ENCODE peak calls at places on chromosomes 13 and 19, in five cellular contexts. L is SK-N-MC, H is K562, R is H1, F is HepG2. T is an unnamed sample.

GRCh38 chr13:98476106-98476505 is 100.8 kb downstream of the STK24 start:
- DNase-seq in L (no peak), R (no peak), F (no peak), H (no peak), T (peak)

GRCh38 chr19:29367701-29368306 is 154.9 kb upstream of the UQCRFS1 start:
- DNase-seq in H (no peak), F (no peak), R (peak), L (no peak), T (peak)

GRCh38 chr19:55695511-55696290 is 20.7 kb downstream of the EPN1 start:
- DNase-seq in L (no peak), F (no peak), R (no peak), H (no peak), T (no peak)

GRCh38 chr19:54208784-54209057 is 8.1 kb downstream of the RPS9 start:
- DNase-seq in F (no peak), H (peak), R (no peak), L (no peak), T (peak)

GRCh38 chr13:112748947-112749346 is 59.1 kb downstream of the ATP11A start:
- DNase-seq in R (no peak), F (no peak), H (no peak), L (no peak), T (no peak)

GRCh38 chr13:36421447-36421846 is 10.8 kb upstream of the CCNA1 start:
- DNase-seq in F (no peak), H (no peak), R (no peak), L (no peak), T (no peak)

GRCh38 chr19:10553087-10553667 is 9.5 kb downstream of the ATG4D start:
- DNase-seq in L (no peak), R (no peak), F (no peak), H (no peak), T (no peak)

GRCh38 chr13:33483471-33483870 is 197.9 kb upstream of the STARD13 start:
- DNase-seq in R (no peak), L (peak), H (no peak), F (no peak), T (no peak)

GRCh38 chr19:32201661-32202060 is 143.7 kb upstream of the ZNF507 start:
- DNase-seq in F (no peak), R (peak), L (no peak), H (no peak), T (no peak)

GRCh38 chr13:32300406-32300805 is 14.8 kb downstream of the ZAR1L start:
- DNase-seq in R (no peak), H (no peak), F (no peak), L (no peak), T (no peak)

GRCh38 chr19:33409035-33409434 is 35.5 kb downstream of the CEBPG start:
- DNase-seq in L (no peak), F (no peak), R (no peak), H (no peak), T (no peak)

GRCh38 chr19:50190439-50190891 is 13.0 kb upstream of the MYH14 start:
- DNase-seq in R (no peak), H (no peak), F (no peak), L (no peak), T (no peak)

GRCh38 chr19:413756-414420 is 4.9 kb upstream of the C2CD4C start:
- DNase-seq in R (no peak), H (no peak), F (no peak), L (no peak), T (no peak)

GRCh38 chr13:78131811-78132210 is 213.2 kb upstream of the EDNRB start:
- DNase-seq in R (no peak), L (no peak), H (no peak), F (no peak), T (no peak)

GRCh38 chr19:19134687-19135158 is 3.6 kb downstream of the TMEM161A start:
- DNase-seq in F (no peak), L (no peak), H (peak), R (peak), T (peak)

GRCh38 chr13:67515895-67516294 is 285.8 kb upstream of the PCDH9 start:
- DNase-seq in L (no peak), R (no peak), F (no peak), H (no peak), T (no peak)

GRCh38 chr19:2173841-2174577 is 10.3 kb downstream of the DOT1L start:
- DNase-seq in L (no peak), R (no peak), H (no peak), F (peak), T (no peak)

GRCh38 chr19:29029271-29029670 is 183.7 kb downstream of the UQCRFS1 start:
- DNase-seq in R (no peak), H (no peak), L (no peak), F (no peak), T (no peak)

GRCh38 chr13:51760592-51760991 is 43.4 kb downstream of the DHRS12 start:
- DNase-seq in R (no peak), L (no peak), F (no peak), H (no peak), T (no peak)

GRCh38 chr13:28137556-28137955 is 789 bp upstream of the PAN3 start:
- DNase-seq in R (no peak), F (no peak), L (no peak), H (no peak), T (no peak)

GRCh38 chr13:35920816-35921215 is 210.4 kb downstream of the DCLK1 start:
- DNase-seq in R (no peak), H (no peak), F (no peak), L (no peak), T (no peak)

GRCh38 chr13:101025925-101026324 is 351.3 kb upstream of the TMTC4 start:
- DNase-seq in R (no peak), F (no peak), H (no peak), L (no peak), T (no peak)

GRCh38 chr19:4388171-4389063 is 11.9 kb downstream of the SH3GL1 start:
- DNase-seq in H (no peak), L (no peak), R (no peak), F (no peak), T (no peak)

GRCh38 chr13:40197936-40198335 is 468.5 kb downstream of the FOXO1 start:
- DNase-seq in R (no peak), F (no peak), L (no peak), H (no peak), T (no peak)

GRCh38 chr19:37979547-37980082 is 72.6 kb downstream of the SIPA1L3 start:
- DNase-seq in F (peak), H (no peak), L (no peak), R (no peak), T (no peak)

GRCh38 chr13:63625869-63626268 is 2210.2 kb upstream of the PCDH20 start:
- DNase-seq in H (no peak), L (no peak), F (no peak), R (no peak), T (peak)

GRCh38 chr19:17405250-17406038 is at the start of gene BST2:
- DNase-seq in F (peak), R (no peak), L (no peak), H (peak), T (peak)

GRCh38 chr19:18319591-18320135 is 3.2 kb downstream of the LSM4 start:
- DNase-seq in F (peak), H (no peak), L (no peak), R (no peak), T (no peak)

GRCh38 chr19:37691881-37692504 is 27.6 kb downstream of the ZNF607 start:
- DNase-seq in F (peak), R (peak), L (no peak), H (peak), T (peak)

GRCh38 chr13:34522818-34523217 is 419.3 kb upstream of the NBEA start:
- DNase-seq in R (no peak), F (no peak), H (no peak), L (no peak), T (no peak)

GRCh38 chr13:48687249-48687648 is 33.5 kb downstream of the CYSLTR2 start:
- DNase-seq in F (no peak), L (no peak), H (no peak), R (no peak), T (no peak)

GRCh38 chr13:26616126-26616525 is 58.6 kb downstream of the WASF3 start:
- DNase-seq in F (no peak), L (no peak), R (no peak), H (no peak), T (no peak)

GRCh38 chr13:98143601-98144500 is 957 bp downstream of the FARP1 start:
- DNase-seq in F (no peak), H (no peak), R (no peak), L (no peak), T (peak)

GRCh38 chr19:38538793-38539528 is 78.8 kb downstream of the MAP4K1 start:
- DNase-seq in L (no peak), F (no peak), R (no peak), H (no peak), T (no peak)

GRCh38 chr13:43767351-43767901 is 19.3 kb downstream of the ENOX1 start:
- DNase-seq in F (no peak), L (no peak), R (no peak), H (no peak), T (no peak)

GRCh38 chr19:55552206-55552605 is 6.9 kb upstream of the SBK3 start:
- DNase-seq in H (no peak), R (no peak), L (no peak), F (no peak), T (no peak)

GRCh38 chr13:109608032-109608431 is 178.4 kb downstream of the IRS2 start:
- DNase-seq in F (no peak), L (no peak), R (no peak), H (no peak), T (no peak)
- TF ChIP-seq POLR2AphosphoS5 in F (no peak), L (no peak), R (no peak), H (no peak), T (no peak)

GRCh38 chr13:111415765-111416164 is 95.3 kb downstream of the TEX29 start:
- DNase-seq in H (no peak), F (no peak), R (no peak), L (no peak), T (no peak)

GRCh38 chr13:111420113-111420876 is 99.9 kb downstream of the TEX29 start:
- DNase-seq in R (no peak), H (no peak), F (no peak), L (no peak), T (no peak)

GRCh38 chr13:111415216-111415615 is 94.8 kb downstream of the TEX29 start:
- DNase-seq in L (no peak), F (no peak), H (no peak), R (no peak), T (no peak)

GRCh38 chr13:111421216-111421615 is 100.8 kb downstream of the TEX29 start:
- DNase-seq in R (no peak), H (no peak), L (no peak), F (no peak), T (no peak)

GRCh38 chr13:111418101-111418500 is 97.7 kb downstream of the TEX29 start:
- DNase-seq in R (no peak), H (no peak), F (no peak), L (no peak), T (no peak)
- TF ChIP-seq EZH2 in R (no peak), H (no peak), F (no peak), L (no peak), T (no peak)

DNA sequence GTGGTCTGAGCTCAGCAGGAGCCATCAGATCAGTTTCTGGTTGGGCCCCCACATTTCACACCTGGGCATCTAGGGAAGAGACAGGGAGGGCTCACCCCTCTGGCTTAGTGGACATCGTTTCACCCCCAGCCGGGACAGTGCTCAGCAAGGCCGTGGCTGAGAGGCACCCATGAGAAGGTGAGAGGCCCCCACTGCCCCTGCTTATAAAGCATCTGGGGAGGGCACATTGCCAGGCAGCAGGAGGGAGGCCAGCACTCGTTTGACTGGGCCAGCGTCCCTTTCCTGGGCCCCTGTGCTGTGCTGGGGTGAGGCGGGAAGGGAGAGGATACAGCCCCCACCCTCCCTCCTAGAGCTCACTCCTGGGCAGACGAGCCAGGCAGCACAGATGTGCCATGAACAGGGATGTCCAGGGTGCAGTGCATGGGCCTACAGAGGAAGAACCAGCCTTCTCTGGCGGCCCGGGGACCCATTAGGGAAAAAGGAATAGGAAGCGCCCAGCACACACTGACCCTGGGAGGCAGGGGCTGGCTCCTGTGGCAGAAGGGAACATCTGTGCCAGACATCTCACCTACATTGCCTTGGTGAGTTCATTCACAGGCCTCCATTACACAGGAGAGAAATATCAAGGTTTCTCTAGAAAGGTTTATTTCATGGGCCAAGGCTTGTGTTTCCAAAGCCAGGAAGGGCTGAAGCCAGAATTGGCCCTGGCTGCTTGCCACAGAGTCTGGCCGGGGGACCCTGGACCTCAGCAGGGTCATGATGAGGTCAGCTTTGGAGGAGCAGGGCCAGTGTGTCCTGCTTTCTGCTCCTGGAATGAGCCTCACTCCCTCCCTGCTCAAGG is 7.7 kb downstream of the AP1M1 start:
- DNase-seq in F (peak), H (no peak), R (no peak), L (no peak), T (no peak)
- TF ChIP-seq POLR2AphosphoS5 in F (no peak), H (no peak), R (no peak), L (no peak), T (no peak)

GRCh38 chr13:99977912-99978780 is 3.4 kb upstream of the ZIC2 start:
- DNase-seq in R (peak), L (no peak), H (no peak), F (no peak), T (peak)
- TF ChIP-seq EZH2 in R (peak), L (no peak), H (no peak), F (no peak), T (peak)

GRCh38 chr13:20525601-20526544 is at the start of gene CRYL1:
- DNase-seq in H (peak), F (peak), R (peak), L (no peak), T (peak)
- TF ChIP-seq POLR2AphosphoS5 in H (no peak), F (peak), R (no peak), L (peak), T (peak)

GRCh38 chr19:35845215-35846037 is 6.9 kb downstream of the NPHS1 start:
- DNase-seq in F (peak), H (peak), R (peak), L (no peak), T (peak)
- TF ChIP-seq EZH2 in F (no peak), H (no peak), R (peak), L (no peak), T (no peak)